ENCODE peak calls at places on chromosomes 2 and 18, in five cellular contexts. One of them, this sample, is unnamed.

GRCh38 chr2:65061146-65061909 is 5.1 kb downstream of the CEP68 start:
- DNase-seq in fibroblast of lung: no peak
- DNase-seq in HL-60: no peak
- DNase-seq in AG04449: no peak
- DNase-seq in osteocyte: no peak
- DNase-seq in this sample: no peak

GRCh38 chr2:69021027-69021426 is 8.0 kb downstream of the ANTXR1 start:
- DNase-seq in fibroblast of lung: no peak
- DNase-seq in HL-60: no peak
- DNase-seq in AG04449: no peak
- DNase-seq in osteocyte: no peak
- DNase-seq in this sample: no peak

GRCh38 chr2:74919827-74920226 is 38.6 kb upstream of the POLE4 start:
- DNase-seq in fibroblast of lung: peak
- DNase-seq in HL-60: peak
- DNase-seq in AG04449: no peak
- DNase-seq in osteocyte: peak
- DNase-seq in this sample: peak

GRCh38 chr18:77079088-77079487 is 53.5 kb downstream of the MBP start:
- DNase-seq in fibroblast of lung: no peak
- DNase-seq in HL-60: no peak
- DNase-seq in AG04449: no peak
- DNase-seq in osteocyte: no peak
- DNase-seq in this sample: no peak

GRCh38 chr2:128298846-128299507 is 19.7 kb downstream of the HS6ST1 start:
- DNase-seq in fibroblast of lung: no peak
- DNase-seq in HL-60: no peak
- DNase-seq in AG04449: no peak
- DNase-seq in osteocyte: no peak
- DNase-seq in this sample: no peak

GRCh38 chr2:167943877-167944276 is 303.5 kb downstream of the STK39 start:
- DNase-seq in fibroblast of lung: peak
- DNase-seq in HL-60: no peak
- DNase-seq in AG04449: no peak
- DNase-seq in osteocyte: no peak
- DNase-seq in this sample: peak

GRCh38 chr2:239494578-239494977 is 93.8 kb upstream of the HDAC4 start:
- DNase-seq in fibroblast of lung: no peak
- DNase-seq in HL-60: no peak
- DNase-seq in AG04449: no peak
- DNase-seq in osteocyte: no peak
- DNase-seq in this sample: no peak

GRCh38 chr2:79099140-79099686 is 11.4 kb upstream of the REG1B start:
- DNase-seq in fibroblast of lung: no peak
- DNase-seq in HL-60: no peak
- DNase-seq in AG04449: no peak
- DNase-seq in osteocyte: no peak
- DNase-seq in this sample: no peak

GRCh38 chr18:3810271-3810670 is 360.3 kb downstream of the TGIF1 start:
- DNase-seq in fibroblast of lung: no peak
- DNase-seq in HL-60: no peak
- DNase-seq in AG04449: no peak
- DNase-seq in osteocyte: no peak
- DNase-seq in this sample: peak

GRCh38 chr2:205869439-205869838 is 187.1 kb downstream of the NRP2 start:
- DNase-seq in fibroblast of lung: no peak
- DNase-seq in HL-60: peak
- DNase-seq in AG04449: no peak
- DNase-seq in osteocyte: no peak
- DNase-seq in this sample: no peak

GRCh38 chr2:165637396-165637795 is 156.7 kb downstream of the GALNT3 start:
- DNase-seq in fibroblast of lung: peak
- DNase-seq in HL-60: no peak
- DNase-seq in AG04449: no peak
- DNase-seq in osteocyte: no peak
- DNase-seq in this sample: no peak

GRCh38 chr2:191556463-191556862 is 121.5 kb upstream of the NABP1 start:
- DNase-seq in fibroblast of lung: no peak
- DNase-seq in HL-60: no peak
- DNase-seq in AG04449: no peak
- DNase-seq in osteocyte: no peak
- DNase-seq in this sample: no peak

GRCh38 chr2:71925268-71926097 is 222.2 kb downstream of the CYP26B1 start:
- DNase-seq in fibroblast of lung: no peak
- DNase-seq in HL-60: no peak
- DNase-seq in AG04449: no peak
- DNase-seq in osteocyte: peak
- DNase-seq in this sample: no peak

GRCh38 chr2:205660521-205661124 is 21.7 kb upstream of the NRP2 start:
- DNase-seq in fibroblast of lung: peak
- DNase-seq in HL-60: no peak
- DNase-seq in AG04449: peak
- DNase-seq in osteocyte: no peak
- DNase-seq in this sample: peak

GRCh38 chr2:205858781-205859478 is 176.6 kb downstream of the NRP2 start:
- DNase-seq in fibroblast of lung: peak
- DNase-seq in HL-60: no peak
- DNase-seq in AG04449: no peak
- DNase-seq in osteocyte: no peak
- DNase-seq in this sample: peak

GRCh38 chr18:70577023-70577420 is 288.2 kb downstream of the SOCS6 start:
- DNase-seq in fibroblast of lung: no peak
- DNase-seq in HL-60: no peak
- DNase-seq in AG04449: no peak
- DNase-seq in osteocyte: no peak
- DNase-seq in this sample: no peak

GRCh38 chr18:70576281-70577022 is 287.6 kb downstream of the SOCS6 start:
- DNase-seq in fibroblast of lung: no peak
- DNase-seq in HL-60: no peak
- DNase-seq in AG04449: no peak
- DNase-seq in osteocyte: no peak
- DNase-seq in this sample: no peak

GRCh38 chr18:70578480-70578879 is 289.6 kb downstream of the SOCS6 start:
- DNase-seq in fibroblast of lung: no peak
- DNase-seq in HL-60: no peak
- DNase-seq in AG04449: no peak
- DNase-seq in osteocyte: no peak
- DNase-seq in this sample: no peak
- TF ChIP-seq CTCF in fibroblast of lung: no peak
- TF ChIP-seq CTCF in HL-60: no peak
- TF ChIP-seq CTCF in AG04449: no peak
- TF ChIP-seq CTCF in osteocyte: no peak
- TF ChIP-seq CTCF in this sample: no peak

DNA sequence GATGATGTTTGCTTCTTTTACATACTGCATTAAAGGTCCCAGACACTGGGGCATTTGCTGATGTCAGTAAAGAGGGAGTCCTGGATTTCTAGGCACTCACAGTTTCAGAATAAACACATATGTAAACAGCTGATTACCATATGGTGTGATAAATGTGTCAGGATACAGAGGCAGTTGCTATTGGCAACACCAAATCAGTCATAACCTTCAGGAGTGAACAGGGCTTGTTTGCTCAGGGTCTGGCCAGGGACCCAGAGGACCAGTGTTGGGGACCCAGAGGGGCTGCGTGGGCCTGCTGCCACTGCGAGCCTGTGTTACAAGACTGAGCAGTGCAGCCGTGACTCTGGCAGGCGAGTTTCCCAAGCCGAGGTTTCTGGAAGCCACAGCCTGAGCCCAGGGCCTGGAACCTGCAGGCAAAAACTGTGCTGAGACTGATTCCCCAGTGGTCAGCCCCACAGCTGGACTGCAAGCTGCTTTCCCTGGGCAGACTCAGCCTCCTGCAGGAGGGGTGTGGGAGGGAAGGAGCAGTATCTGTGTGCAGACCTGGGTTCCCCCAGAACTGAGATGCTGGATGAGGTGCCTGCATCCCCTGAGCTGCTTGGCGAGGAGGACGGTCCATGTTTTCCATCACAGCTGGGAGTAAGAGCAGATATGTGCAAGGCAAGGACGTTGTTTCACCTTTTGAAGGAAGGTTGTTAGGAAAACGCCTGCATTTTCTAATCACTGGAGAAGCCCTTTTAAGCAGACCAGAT is 23.6 kb downstream of the ASAP2 start:
- DNase-seq in fibroblast of lung: peak
- DNase-seq in HL-60: no peak
- DNase-seq in AG04449: no peak
- DNase-seq in osteocyte: no peak
- DNase-seq in this sample: peak
- TF ChIP-seq CTCF in fibroblast of lung: no peak
- TF ChIP-seq CTCF in HL-60: no peak
- TF ChIP-seq CTCF in AG04449: peak
- TF ChIP-seq CTCF in osteocyte: no peak
- TF ChIP-seq CTCF in this sample: peak

DNA sequence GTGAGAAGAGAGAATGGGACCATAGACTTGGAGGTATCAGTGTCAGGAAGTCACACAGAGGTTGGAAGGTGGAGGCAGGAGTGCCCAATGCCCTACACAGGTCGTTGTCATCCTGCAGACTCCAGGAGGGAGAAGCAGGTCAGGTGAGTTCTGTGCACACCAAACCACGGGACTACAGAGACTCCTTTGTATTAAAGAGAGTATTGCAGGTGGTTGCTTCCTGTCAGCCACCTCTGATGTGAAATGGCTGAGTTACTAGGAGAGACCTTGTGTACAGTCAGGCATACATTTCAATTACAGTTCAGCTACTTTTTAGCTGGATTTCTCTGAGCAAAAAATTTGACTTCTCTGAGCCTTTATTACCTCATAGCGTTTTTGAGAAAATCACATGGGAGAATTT is 51.6 kb downstream of the SPP2 start:
- DNase-seq in fibroblast of lung: no peak
- DNase-seq in HL-60: no peak
- DNase-seq in AG04449: no peak
- DNase-seq in osteocyte: no peak
- DNase-seq in this sample: no peak
- TF ChIP-seq CTCF in fibroblast of lung: no peak
- TF ChIP-seq CTCF in HL-60: no peak
- TF ChIP-seq CTCF in AG04449: no peak
- TF ChIP-seq CTCF in osteocyte: no peak
- TF ChIP-seq CTCF in this sample: no peak

DNA sequence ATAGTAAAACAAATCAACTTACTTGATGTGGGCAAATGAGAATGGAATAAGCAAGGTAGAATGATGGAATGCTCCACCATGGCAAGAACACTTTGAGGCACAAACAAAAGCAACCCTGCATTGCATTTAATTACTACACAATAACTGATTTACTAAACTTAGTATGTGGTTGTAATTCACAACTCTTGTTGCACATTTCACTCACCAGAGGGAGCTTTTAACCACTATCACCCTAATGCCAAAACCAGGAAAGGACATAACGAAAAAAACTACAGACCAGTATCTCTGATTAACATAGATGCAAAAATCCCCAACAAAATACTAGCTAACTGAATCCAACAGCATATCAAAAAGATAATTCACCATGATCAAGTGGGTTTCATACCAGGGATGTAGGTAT is 659.8 kb downstream of the CPS1 start:
- DNase-seq in fibroblast of lung: no peak
- DNase-seq in HL-60: no peak
- DNase-seq in AG04449: no peak
- DNase-seq in osteocyte: no peak
- DNase-seq in this sample: peak
- TF ChIP-seq CTCF in fibroblast of lung: no peak
- TF ChIP-seq CTCF in HL-60: no peak
- TF ChIP-seq CTCF in AG04449: no peak
- TF ChIP-seq CTCF in osteocyte: peak
- TF ChIP-seq CTCF in this sample: peak

GRCh38 chr2:224072541-224073188 is 33.6 kb upstream of the SERPINE2 start:
- DNase-seq in fibroblast of lung: no peak
- DNase-seq in HL-60: no peak
- DNase-seq in AG04449: no peak
- DNase-seq in osteocyte: no peak
- DNase-seq in this sample: peak
- TF ChIP-seq CTCF in fibroblast of lung: no peak
- TF ChIP-seq CTCF in HL-60: no peak
- TF ChIP-seq CTCF in AG04449: no peak
- TF ChIP-seq CTCF in osteocyte: no peak
- TF ChIP-seq CTCF in this sample: peak

This sample was measured in fibroblast of the aortic adventitia.